ENCODE peak calls at places on chromosomes 3 and 15, in seven cellular contexts. N is mucosa of gallbladder; B is mesenteric fat pad; U is cortex of kidney; Q is stimulated activated CD4-positive, alpha-beta T cell treated with anti-CD3 and anti-CD28 coated beads, TNF-alpha, amount 100 ng/mL, for 1 hour; J is tibial artery; H is NCI-H1694 treated with DMSO at 0.1 percent for 48 hours. W is an unnamed sample.

GRCh38 chr3:53544357-53544756 is 49.9 kb downstream of the CACNA1D start:
- DNase-seq in N (no peak), B (no peak), U (no peak), Q (no peak), J (no peak), H (no peak), W (no peak)

GRCh38 chr3:11757441-11757875 is 89.2 kb downstream of the TAMM41 start:
- DNase-seq in N (no peak), B (no peak), U (no peak), Q (no peak), J (no peak), H (no peak), W (peak)

GRCh38 chr3:47266709-47267489 is 15.7 kb downstream of the KIF9 start:
- DNase-seq in N (peak), B (peak), U (no peak), Q (no peak), J (peak), H (no peak), W (peak)

GRCh38 chr15:84398763-84399701 is 163.5 kb downstream of the GOLGA6L4 start:
- DNase-seq in N (no peak), B (peak), U (no peak), Q (no peak), J (peak), H (no peak), W (no peak)

GRCh38 chr3:30672959-30673358 is 66.6 kb downstream of the TGFBR2 start:
- DNase-seq in N (no peak), B (no peak), U (no peak), Q (no peak), J (no peak), H (no peak), W (no peak)

GRCh38 chr3:112582242-112582874 is 20.5 kb downstream of the SLC35A5 start:
- DNase-seq in N (no peak), B (no peak), U (no peak), Q (no peak), J (no peak), H (peak), W (peak)

GRCh38 chr15:48721061-48721810 is 75.7 kb upstream of the FBN1 start:
- DNase-seq in N (no peak), B (no peak), U (no peak), Q (no peak), J (no peak), H (no peak), W (no peak)

GRCh38 chr3:105505167-105505566 is 138.5 kb downstream of the ALCAM start:
- DNase-seq in N (no peak), B (no peak), U (no peak), Q (no peak), J (no peak), H (no peak), W (no peak)

GRCh38 chr15:30906366-30906765 is 2.7 kb downstream of the FAN1 start:
- DNase-seq in N (no peak), B (no peak), U (no peak), Q (no peak), J (no peak), H (no peak), W (no peak)

GRCh38 chr3:6018456-6018855 is 830.9 kb downstream of the EDEM1 start:
- DNase-seq in N (no peak), B (no peak), U (no peak), Q (no peak), J (no peak), H (no peak), W (no peak)

GRCh38 chr15:26126819-26127387 is 263.8 kb upstream of the ATP10A start:
- DNase-seq in N (no peak), B (no peak), U (no peak), Q (no peak), J (no peak), H (no peak), W (no peak)

GRCh38 chr3:128317101-128317697 is 149.5 kb downstream of the DNAJB8 start:
- DNase-seq in N (no peak), B (peak), U (no peak), Q (no peak), J (no peak), H (no peak), W (no peak)

GRCh38 chr15:31325976-31326728 is 483 bp upstream of the KLF13 start:
- DNase-seq in N (peak), B (peak), U (peak), Q (peak), J (peak), H (peak), W (peak)

GRCh38 chr3:108131105-108131794 is 40.4 kb upstream of the CD47 start:
- DNase-seq in N (no peak), B (no peak), U (no peak), Q (no peak), J (no peak), H (no peak), W (peak)

GRCh38 chr3:168002786-168003368 is 92.8 kb downstream of the GOLIM4 start:
- DNase-seq in N (no peak), B (no peak), U (no peak), Q (no peak), J (no peak), H (no peak), W (peak)

GRCh38 chr3:190319660-190320059 is 2.6 kb downstream of the CLDN1 start:
- DNase-seq in N (no peak), B (no peak), U (no peak), Q (no peak), J (no peak), H (no peak), W (no peak)

GRCh38 chr15:31241888-31242287 is 84.7 kb upstream of the KLF13 start:
- DNase-seq in N (no peak), B (no peak), U (no peak), Q (no peak), J (no peak), H (no peak), W (no peak)

GRCh38 chr3:80233576-80233975 is 465.8 kb upstream of the ROBO1 start:
- DNase-seq in N (no peak), B (no peak), U (no peak), Q (no peak), J (no peak), H (no peak), W (no peak)

GRCh38 chr3:76610150-76610549 is 429.7 kb upstream of the ROBO2 start:
- DNase-seq in N (no peak), B (no peak), U (no peak), Q (no peak), J (no peak), H (no peak), W (no peak)

GRCh38 chr3:120743081-120743365 is 479 bp downstream of the GTF2E1 start:
- DNase-seq in N (no peak), B (no peak), U (no peak), Q (no peak), J (no peak), H (no peak), W (no peak)

GRCh38 chr3:7382293-7383033 is 521.5 kb downstream of the GRM7 start:
- DNase-seq in N (peak), B (no peak), U (no peak), Q (no peak), J (no peak), H (no peak), W (no peak)

GRCh38 chr15:40047413-40048154 is 8.6 kb upstream of the SRP14 start:
- DNase-seq in N (peak), B (no peak), U (no peak), Q (no peak), J (peak), H (no peak), W (no peak)

GRCh38 chr3:139317660-139318430 is 26.0 kb upstream of the MRPS22 start:
- DNase-seq in N (no peak), B (peak), U (no peak), Q (no peak), J (no peak), H (no peak), W (no peak)

GRCh38 chr15:68578960-68579935 is at the start of gene CORO2B:
- DNase-seq in N (no peak), B (no peak), U (no peak), Q (no peak), J (no peak), H (peak), W (peak)

GRCh38 chr3:4994823-4995499 is 15.7 kb downstream of the BHLHE40 start:
- DNase-seq in N (peak), B (no peak), U (no peak), Q (no peak), J (peak), H (no peak), W (peak)

GRCh38 chr3:190132376-190132775 is 11.7 kb upstream of the P3H2 start:
- DNase-seq in N (no peak), B (no peak), U (no peak), Q (no peak), J (no peak), H (no peak), W (peak)

GRCh38 chr3:138949002-138949418 is 2.0 kb downstream of the FOXL2NB start:
- DNase-seq in N (no peak), B (no peak), U (no peak), Q (no peak), J (no peak), H (no peak), W (no peak)

GRCh38 chr15:98649996-98650870 is 1.9 kb downstream of the IGF1R start:
- DNase-seq in N (peak), B (no peak), U (no peak), Q (no peak), J (peak), H (no peak), W (no peak)

GRCh38 chr3:99881121-99881524 is 63.5 kb downstream of the CMSS1 start:
- DNase-seq in N (no peak), B (no peak), U (no peak), Q (no peak), J (no peak), H (no peak), W (peak)

GRCh38 chr15:64979252-64979710 is 10.4 kb downstream of the SPG21 start:
- DNase-seq in N (no peak), B (no peak), U (no peak), Q (no peak), J (no peak), H (no peak), W (no peak)

GRCh38 chr3:11770105-11770476 is 76.6 kb downstream of the TAMM41 start:
- DNase-seq in N (no peak), B (no peak), U (no peak), Q (no peak), J (no peak), H (no peak), W (no peak)

GRCh38 chr3:56593455-56594158 is 36.6 kb downstream of the CCDC66 start:
- DNase-seq in N (no peak), B (no peak), U (no peak), Q (peak), J (no peak), H (no peak), W (no peak)

W was measured in LHCN-M2.